ENCODE peak calls at places on chromosomes 11 and 22, in eight cellular contexts. M is hepatocyte; Y is naive thymus-derived CD4-positive, alpha-beta T cell; P is lung; W is heart right ventricle; O is right atrium auricular region; I is ovary; L is PC-3. C is an unnamed sample.

GRCh38 chr11:65032216-65032615 is 5.0 kb downstream of the SNX15 start:
- DNase-seq in M (no peak), Y (no peak), P (no peak), W (no peak), O (no peak), I (no peak), L (no peak), C (no peak)

GRCh38 chr11:81197396-81197795 is 1536.3 kb downstream of the FAM181B start:
- DNase-seq in M (no peak), Y (no peak), P (no peak), W (no peak), O (no peak), I (no peak), L (no peak), C (no peak)

GRCh38 chr22:20782083-20782482 is 8.2 kb downstream of the SERPIND1 start:
- DNase-seq in M (no peak), Y (no peak), P (no peak), W (no peak), O (no peak), I (no peak), L (no peak), C (no peak)

GRCh38 chr11:100682247-100682969 is 4.7 kb upstream of the ARHGAP42 start:
- DNase-seq in M (peak; percentile 18), Y (no peak), P (no peak), W (no peak), O (no peak), I (no peak), L (peak; percentile 78), C (no peak)

GRCh38 chr22:27512283-27512761 is 289.2 kb downstream of the MN1 start:
- DNase-seq in M (peak; percentile 62), Y (no peak), P (peak; percentile 68), W (peak; percentile 90), O (peak; percentile 92), I (peak; percentile 94), L (peak; percentile 71), C (no peak)

GRCh38 chr11:72216638-72217037 is at the start of gene FOLR2:
- DNase-seq in M (no peak), Y (peak; percentile 1), P (peak; percentile 19), W (no peak), O (peak; percentile 34), I (no peak), L (no peak), C (no peak)

GRCh38 chr11:61061081-61061826 is 41.0 kb upstream of the CD5 start:
- DNase-seq in M (no peak), Y (peak; percentile 74), P (no peak), W (no peak), O (no peak), I (no peak), L (peak; percentile 81), C (no peak)

GRCh38 chr11:73242291-73243092 is 24.4 kb downstream of the P2RY2 start:
- DNase-seq in M (peak; percentile 85), Y (peak; percentile 76), P (peak; percentile 72), W (peak; percentile 61), O (peak; percentile 85), I (peak; percentile 74), L (peak; percentile 74), C (peak; percentile 78)

GRCh38 chr11:60895687-60896086 is 10.7 kb downstream of the PRPF19 start:
- DNase-seq in M (no peak), Y (no peak), P (no peak), W (no peak), O (no peak), I (no peak), L (no peak), C (no peak)

GRCh38 chr11:64135711-64136110 is 30.2 kb downstream of the MACROD1 start:
- DNase-seq in M (no peak), Y (no peak), P (no peak), W (no peak), O (no peak), I (no peak), L (no peak), C (no peak)

GRCh38 chr22:42317691-42318547 is 47.5 kb upstream of the TCF20 start:
- DNase-seq in M (no peak), Y (no peak), P (peak; percentile 56), W (no peak), O (no peak), I (no peak), L (no peak), C (no peak)

GRCh38 chr11:18243783-18244362 is 4.6 kb downstream of the SAA2 start:
- DNase-seq in M (peak; percentile 72), Y (peak; percentile 63), P (peak; percentile 58), W (peak; percentile 11), O (peak; percentile 64), I (peak; percentile 34), L (peak; percentile 73), C (peak; percentile 84)

GRCh38 chr22:19352766-19353165 is 61.2 kb upstream of the CLTCL1 start:
- DNase-seq in M (no peak), Y (no peak), P (no peak), W (no peak), O (no peak), I (no peak), L (no peak), C (no peak)

DNA sequence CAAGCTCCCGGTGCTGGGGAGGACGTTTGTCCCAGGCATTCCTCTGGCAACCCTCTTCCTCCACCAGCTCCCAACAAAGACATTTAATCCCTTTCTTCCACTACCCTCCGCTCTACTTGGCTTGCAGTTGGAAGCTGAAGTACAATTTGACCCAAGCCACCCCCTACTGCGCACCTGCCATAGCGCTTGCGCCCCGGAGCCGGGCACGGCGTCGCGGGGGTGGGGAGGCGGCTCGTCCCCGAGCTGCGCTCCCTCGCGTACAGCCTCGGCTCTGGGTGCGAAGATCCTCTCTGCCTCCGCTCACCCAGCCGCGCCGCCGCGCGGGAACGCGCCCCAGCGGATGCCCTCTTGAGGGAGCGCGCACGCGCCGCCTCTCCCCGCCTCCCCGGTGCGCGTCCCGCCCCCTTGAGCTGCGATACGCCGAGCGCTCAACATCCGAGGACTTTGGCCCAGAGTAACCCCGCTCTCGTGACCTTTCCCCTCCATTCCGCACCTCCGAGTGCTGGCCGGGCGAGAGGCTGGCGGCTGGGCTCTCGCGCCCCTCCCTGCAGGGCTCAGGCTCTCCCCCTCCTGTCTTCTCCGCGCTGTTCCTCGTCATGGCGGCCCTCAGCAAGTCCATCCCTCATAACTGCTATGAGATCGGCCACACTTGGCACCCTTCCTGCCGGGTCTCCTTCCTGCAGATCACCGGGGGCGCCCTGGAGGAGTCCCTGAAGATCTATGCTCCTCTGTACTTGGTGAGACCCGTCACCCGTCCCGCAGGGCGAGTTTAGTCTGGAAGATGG is at the start of gene TMEM135:
- DNase-seq in M (peak; percentile 97), Y (peak; percentile 96), P (peak; percentile 94), W (peak; percentile 95), O (peak; percentile 96), I (peak; percentile 93), L (peak; percentile 98), C (peak; percentile 97)
- H3K27ac ChIP-seq in M (peak within 1 kb of the TSS; percentile 85), Y (peak within 1 kb of the TSS; percentile 69), P (peak within 1 kb of the TSS; percentile 88), W (peak within 1 kb of the TSS; percentile 88), O (peak within 1 kb of the TSS; percentile 90), I (peak within 1 kb of the TSS; percentile 82), L (peak within 1 kb of the TSS; percentile 72), C (peak within 1 kb of the TSS; percentile 88)

GRCh38 chr11:2300290-2300935 is 1.3 kb downstream of the C11orf21 start:
- DNase-seq in M (no peak), Y (peak; percentile 21), P (peak; percentile 28), W (no peak), O (peak; percentile 55), I (no peak), L (no peak), C (no peak)
- H3K4me3 ChIP-seq in M (no peak overlapping the region), Y (peak overlapping the region; percentile 76), P (no peak overlapping the region), W (peak overlapping the region; percentile 28), O (peak overlapping the region; percentile 41), I (no peak overlapping the region), L (no peak overlapping the region), C (no peak overlapping the region)

DNA sequence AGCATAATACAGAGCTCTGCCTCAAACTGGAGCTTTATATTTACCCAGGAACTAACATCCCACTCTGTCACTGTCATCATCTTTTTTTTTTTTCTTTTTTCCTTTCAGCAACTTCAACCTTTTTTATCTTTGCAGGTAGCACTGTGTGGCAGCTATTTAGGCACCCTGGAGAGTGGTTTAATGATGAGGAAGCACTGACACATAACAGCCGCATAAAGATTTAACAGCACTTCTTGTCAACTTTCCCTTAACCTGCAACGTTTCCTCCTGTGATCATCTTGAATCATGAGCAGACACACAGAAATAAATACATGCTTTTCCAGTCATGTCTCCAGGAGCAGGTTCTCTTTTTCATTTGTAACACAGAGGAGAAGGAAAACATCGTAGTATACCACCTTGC is 34.8 kb downstream of the PDGFD start:
- DNase-seq in M (no peak), Y (no peak), P (no peak), W (no peak), O (no peak), I (no peak), L (no peak), C (no peak)
- H3K4me1 ChIP-seq in M (no peaks in the 10 kb centered on the region), Y (no peaks in the 10 kb centered on the region), P (no peaks in the 10 kb centered on the region), W (peaks cover 14% of the 10 kb centered on the region), O (no peaks in the 10 kb centered on the region), I (no peaks in the 10 kb centered on the region), L (no peaks in the 10 kb centered on the region), C (peaks cover 29% of the 10 kb centered on the region)

GRCh38 chr11:83185767-83186166 is 7.7 kb upstream of the ANKRD42 start:
- DNase-seq in M (no peak), Y (no peak), P (no peak), W (no peak), O (no peak), I (no peak), L (no peak), C (no peak)
- H3K27ac ChIP-seq in M (no peak overlapping the region), Y (no peak overlapping the region), P (no peak overlapping the region), W (no peak overlapping the region), O (no peak overlapping the region), I (no peak overlapping the region), L (no peak overlapping the region), C (no peak overlapping the region)

GRCh38 chr11:34355726-34356125 is 2.1 kb downstream of the ABTB2 start:
- DNase-seq in M (no peak), Y (no peak), P (no peak), W (no peak), O (no peak), I (no peak), L (no peak), C (no peak)
- H3K4me3 ChIP-seq in M (peak overlapping the region; percentile 40), Y (no peak overlapping the region), P (no peak overlapping the region), W (peak overlapping the region; percentile 65), O (peak overlapping the region; percentile 77), I (no peak overlapping the region), L (peak overlapping the region; percentile 86), C (peak overlapping the region; percentile 84)

C was measured in cardiac muscle cell.